ENCODE peak calls at places on chromosome X, in five cellular contexts. X is HAP-1, G is uterus, S is psoas muscle, O is fibroblast of lung. Y is an unnamed sample. For H3K9me3 and H3K4me1, the result is how much of the 10 kb centered on the place peaks cover.

GRCh38 chrX:139200793-139201192 is 329.7 kb upstream of the F9 start:
- DNase-seq in S (no peak), O (peak), G (no peak), X (no peak), Y (no peak)

GRCh38 chrX:12383196-12383595 is 244.9 kb downstream of the FRMPD4 start:
- DNase-seq in G (no peak), O (no peak), S (no peak), X (peak), Y (peak)

GRCh38 chrX:22105231-22105630 is 73.1 kb downstream of the PHEX start:
- DNase-seq in S (no peak), O (no peak), G (peak), X (no peak), Y (no peak)

GRCh38 chrX:106249706-106250379 is 81.7 kb downstream of the PWWP3B start:
- DNase-seq in X (no peak), O (peak), S (no peak), G (peak), Y (no peak)

GRCh38 chrX:2485460-2485753 is 15.4 kb downstream of the DHRSX start:
- DNase-seq in S (no peak), X (no peak), O (no peak), G (no peak), Y (no peak)

GRCh38 chrX:12977761-12978204 is 2.9 kb downstream of the TMSB4X start:
- DNase-seq in O (no peak), X (no peak), S (no peak), G (no peak), Y (no peak)

GRCh38 chrX:155009994-155010472 is 12.5 kb downstream of the F8 start:
- DNase-seq in O (no peak), G (no peak), S (no peak), X (no peak), Y (no peak)

GRCh38 chrX:38458071-38458470 is 103.3 kb upstream of the TSPAN7 start:
- DNase-seq in G (no peak), O (no peak), S (no peak), X (no peak), Y (no peak)

GRCh38 chrX:85570496-85570895 is 191.0 kb upstream of the POF1B start:
- DNase-seq in O (no peak), G (no peak), X (peak), S (no peak), Y (no peak)

GRCh38 chrX:72247206-72247944 is 8.5 kb upstream of the ERCC6L start:
- DNase-seq in O (no peak), S (no peak), X (no peak), G (no peak), Y (no peak)

GRCh38 chrX:84318661-84319060 is 130.7 kb upstream of the RPS6KA6 start:
- DNase-seq in X (peak), O (no peak), S (no peak), G (no peak), Y (no peak)

GRCh38 chrX:119686087-119686639 is 6.8 kb downstream of the SEPTIN6 start:
- DNase-seq in S (no peak), O (no peak), G (no peak), X (peak), Y (no peak)

GRCh38 chrX:30930679-30931078 is 41.6 kb upstream of the TAB3 start:
- DNase-seq in X (no peak), S (no peak), G (no peak), O (no peak), Y (no peak)

GRCh38 chrX:129654652-129655546 is at the start of gene APLN:
- DNase-seq in G (peak), O (peak), X (peak), S (peak), Y (no peak)

GRCh38 chrX:128020701-128021100 is 31.5 kb downstream of the ACTRT1 start:
- DNase-seq in O (peak), G (no peak), S (no peak), X (no peak), Y (peak)

GRCh38 chrX:50812995-50813842 is 775 bp downstream of the SHROOM4 start:
- DNase-seq in O (peak), X (peak), G (peak), S (peak), Y (peak)

GRCh38 chrX:148928803-148929202 is 428.4 kb downstream of the AFF2 start:
- DNase-seq in X (no peak), O (peak), S (no peak), G (no peak), Y (no peak)

GRCh38 chrX:42973321-42973720 is 195.4 kb upstream of the PPP1R2C start:
- DNase-seq in S (no peak), X (no peak), O (no peak), G (no peak), Y (no peak)

GRCh38 chrX:39337461-39337860 is 536.2 kb downstream of the MID1IP1 start:
- DNase-seq in O (no peak), X (no peak), S (no peak), G (no peak), Y (no peak)

GRCh38 chrX:19682712-19683331 is 167.5 kb upstream of the MAP3K15 start:
- DNase-seq in G (peak), S (peak), O (peak), X (peak), Y (no peak)

GRCh38 chrX:119541188-119541587 is 24.0 kb downstream of the STEEP1 start:
- DNase-seq in X (no peak), G (no peak), S (no peak), O (peak), Y (no peak)

GRCh38 chrX:123217077-123217476 is 33.0 kb downstream of the GRIA3 start:
- DNase-seq in S (peak), O (peak), X (no peak), G (peak), Y (no peak)

GRCh38 chrX:44874481-44875184 is 1.6 kb downstream of the KDM6A start:
- DNase-seq in O (peak), G (no peak), X (peak), S (no peak), Y (peak)

GRCh38 chrX:69065451-69065850 is 99.8 kb downstream of the PJA1 start:
- DNase-seq in O (peak), G (peak), X (no peak), S (no peak), Y (no peak)

GRCh38 chrX:16671005-16671404 is 21.0 kb downstream of the S100G start:
- DNase-seq in X (peak), G (no peak), S (no peak), O (peak), Y (no peak)

GRCh38 chrX:47351706-47352105 is 18.7 kb upstream of the ZNF157 start:
- DNase-seq in O (peak), S (no peak), X (no peak), G (no peak), Y (no peak)

GRCh38 chrX:107673933-107674479 is 45.7 kb downstream of the PRPS1 start:
- DNase-seq in S (peak), O (no peak), G (peak), X (peak), Y (no peak)

GRCh38 chrX:140503714-140504351 is 1.0 kb downstream of the SOX3 start:
- DNase-seq in G (no peak), O (peak), S (no peak), X (no peak), Y (no peak)

GRCh38 chrX:103845165-103845653 is 13.2 kb upstream of the RAB9B start:
- DNase-seq in S (peak), X (peak), O (peak), G (peak), Y (peak)

GRCh38 chrX:38151426-38151825 is 69.2 kb downstream of the SRPX start:
- DNase-seq in X (no peak), S (no peak), O (peak), G (no peak), Y (no peak)

DNA sequence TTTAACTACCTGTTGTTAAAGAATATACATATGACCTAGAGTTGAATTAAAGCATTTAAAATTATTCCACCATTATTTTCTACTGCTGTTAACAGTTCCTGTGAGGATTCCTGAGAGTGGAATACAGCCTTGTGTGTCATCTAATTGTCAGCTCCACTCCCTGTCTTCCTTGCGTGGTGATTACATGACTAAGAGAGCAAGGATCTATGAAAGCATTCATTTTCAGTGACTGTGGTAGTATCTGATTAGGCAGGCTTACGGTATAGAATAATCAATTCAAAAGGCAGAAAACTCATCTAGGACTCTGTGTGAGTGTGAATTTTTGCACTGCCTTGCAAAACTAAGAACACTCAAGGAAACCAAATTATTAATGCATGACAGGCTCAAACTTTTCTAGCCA is 577.8 kb downstream of the SH3BGRL start:
- DNase-seq in S (no peak), O (peak), X (no peak), G (no peak), Y (no peak)
- H3K9me3 ChIP-seq in S (under half), O (under half), X (under half), G (under half), Y (under half)

DNA sequence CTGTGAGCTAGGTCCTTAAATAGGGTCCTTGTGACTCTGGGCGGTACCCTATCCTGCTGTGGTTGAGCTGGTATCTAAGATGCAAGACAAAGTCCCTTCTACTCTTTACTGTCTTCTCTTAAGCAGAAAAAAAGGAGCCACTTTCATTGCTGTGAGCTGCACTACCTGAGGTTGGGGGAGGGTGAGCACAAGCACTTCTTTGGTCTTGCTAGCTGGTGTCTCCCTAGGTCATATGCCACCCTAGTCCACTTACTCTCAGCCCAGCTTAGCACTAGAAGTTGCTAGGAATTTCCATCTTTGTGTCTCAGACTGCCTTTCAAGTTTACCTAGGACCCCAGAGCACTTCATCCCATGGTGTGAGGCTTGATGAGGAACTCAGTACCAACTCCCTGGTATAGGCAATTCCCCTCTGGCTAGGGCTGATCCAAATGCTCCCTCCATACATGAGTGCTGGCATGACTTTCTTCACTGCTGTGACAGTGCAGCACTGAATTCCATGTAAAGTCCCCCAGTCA is 343.6 kb upstream of the CT83 start:
- DNase-seq in S (no peak), X (no peak), O (no peak), G (no peak), Y (no peak)
- H3K4me1 ChIP-seq in S (under half), X (under half), O (under half), G (under half), Y (under half)

GRCh38 chrX:108736509-108737479 is at the start of gene IRS4:
- DNase-seq in G (peak), O (peak), S (no peak), X (peak), Y (no peak)
- H3K4me3 ChIP-seq in G (peak), O (peak), S (peak), X (peak), Y (no peak)

DNA sequence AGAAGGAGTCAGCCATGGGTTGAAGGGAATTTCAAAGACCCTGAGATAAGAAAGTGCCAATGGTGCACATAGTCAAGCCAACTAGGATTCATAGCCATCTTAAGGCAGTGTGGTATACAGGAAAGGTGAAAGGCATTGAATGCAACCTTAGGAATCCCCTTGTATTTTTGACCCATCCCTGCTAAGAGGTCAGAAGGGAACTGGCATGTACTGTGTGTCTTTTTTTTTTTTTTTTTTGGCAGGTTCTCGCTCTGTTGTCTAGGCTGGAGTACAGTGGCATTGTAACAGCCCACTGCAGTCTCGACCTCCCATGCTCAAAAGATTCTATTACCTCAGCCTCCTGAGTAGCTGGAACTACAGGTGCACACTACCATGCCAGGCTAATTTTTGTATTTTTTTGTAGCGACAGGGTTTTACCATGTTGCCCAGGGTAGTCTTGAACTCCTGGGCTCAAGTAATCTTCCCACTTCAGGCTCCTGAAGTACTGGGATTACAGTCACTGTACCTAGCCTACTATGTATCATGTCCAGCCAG is 40.8 kb downstream of the VSIG4 start:
- DNase-seq in O (no peak), G (no peak), X (no peak), S (no peak), Y (no peak)
- H3K9me3 ChIP-seq in O (under half), G (under half), X (under half), S (under half), Y (under half)

DNA sequence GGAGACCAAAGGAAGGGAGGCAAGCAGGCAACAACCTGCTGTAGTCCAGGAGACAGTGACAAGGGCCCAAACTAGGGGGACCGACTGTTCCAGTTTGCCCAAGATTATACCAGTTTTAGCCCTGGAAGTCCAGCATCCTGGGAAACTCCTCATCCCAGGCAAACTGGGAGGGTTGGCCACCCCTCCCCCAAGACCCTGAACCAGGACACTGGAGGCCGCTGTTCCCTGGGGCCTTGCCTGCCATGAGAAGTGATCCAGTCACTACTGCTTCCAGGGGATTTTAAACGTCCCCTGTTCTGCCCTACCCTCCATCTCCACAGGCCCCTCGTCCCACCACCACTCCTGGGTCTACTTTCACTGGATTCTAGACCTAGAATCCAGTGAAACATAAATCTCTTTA is 4.3 kb upstream of the DGAT2L6 start:
- DNase-seq in G (no peak), S (no peak), X (peak), O (no peak), Y (no peak)
- H3K4me1 ChIP-seq in G (under half), S (under half), X (half or more), O (under half), Y (under half)

DNA sequence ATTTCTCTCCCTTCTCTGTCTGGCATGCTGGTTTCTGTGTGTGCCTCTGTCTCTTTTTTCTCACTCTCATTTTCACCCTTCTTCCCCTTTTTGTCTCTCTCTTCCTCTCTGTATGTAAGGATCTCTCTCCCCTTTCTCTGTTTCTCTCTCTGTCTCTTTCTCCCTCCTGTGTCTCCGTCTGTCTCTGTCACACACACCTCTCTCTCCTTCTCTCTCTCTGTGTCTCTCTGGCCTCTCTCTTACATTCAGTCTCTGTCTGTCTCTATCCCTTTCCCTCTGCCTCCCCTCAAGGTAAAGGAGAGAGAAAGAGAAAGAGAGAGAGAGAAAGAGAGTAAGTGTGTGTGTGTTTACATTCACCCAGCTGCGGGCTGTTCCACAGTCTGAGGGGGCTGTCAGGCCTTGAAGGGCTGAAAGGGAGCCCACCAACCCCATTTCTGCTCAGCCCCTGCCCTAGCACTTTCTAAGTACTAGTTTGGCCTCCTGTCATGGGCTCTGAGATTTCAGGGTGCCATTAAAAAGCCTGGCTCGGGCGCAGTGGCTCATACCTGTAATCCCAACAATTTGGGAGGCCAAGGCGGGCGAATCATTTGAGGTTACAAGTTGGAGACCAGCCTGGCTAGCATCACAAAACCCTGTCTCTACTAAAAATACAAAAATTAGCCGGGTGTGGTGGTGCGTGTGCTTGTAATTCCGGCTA is 9.6 kb upstream of the TSPYL2 start:
- DNase-seq in O (no peak), S (no peak), X (no peak), G (no peak), Y (no peak)
- H3K4me3 ChIP-seq in O (no peak), S (peak), X (peak), G (peak), Y (no peak)

DNA sequence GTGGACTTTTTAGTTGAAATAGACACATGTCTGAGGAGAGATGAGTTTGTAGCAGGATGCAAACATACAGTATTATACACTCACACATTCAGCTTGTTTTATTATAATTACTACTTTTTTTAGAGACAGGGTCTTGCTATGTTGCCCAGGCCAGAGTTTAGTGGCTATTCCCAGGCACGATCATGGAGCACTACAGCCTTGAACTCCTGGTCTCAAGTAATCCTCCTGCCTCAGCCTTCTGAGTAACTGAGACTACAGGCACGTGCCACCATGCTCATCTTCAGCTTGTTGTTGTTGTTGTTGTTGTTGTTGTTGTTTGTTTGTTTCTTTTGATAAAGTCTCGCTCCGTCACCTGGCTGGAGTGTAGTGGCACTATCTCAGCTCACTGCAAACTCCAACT is 94.7 kb upstream of the ACSL4 start:
- DNase-seq in X (no peak), S (no peak), O (no peak), G (no peak), Y (no peak)
- H3K9me3 ChIP-seq in X (under half), S (under half), O (under half), G (under half), Y (under half)